ENCODE peak calls at places on chromosomes 12 and 14, in eight cellular contexts. One of them, this sample, is unnamed.

GRCh38 chr12:57475271-57476161 is 4.2 kb downstream of the ARHGAP9 start:
- DNase-seq in activated T-helper 1 cell treated with anti-CD3 and anti-CD28 coated beads, Interleukin-2, amount 50 U/mL, for 16 hours: no peak
- DNase-seq in effector CD4-positive, alpha-beta T cell: no peak
- DNase-seq in activated CD4-positive, alpha-beta T cell treated with anti-CD3 and anti-CD28 coated beads for 4 hours: no peak
- DNase-seq in NCI-H774: no peak
- DNase-seq in activated T-cell treated with anti-CD3 and anti-CD28 coated beads, Interleukin-2, amount 50 U/mL, for 1 hour: no peak
- DNase-seq in NCI-H345: no peak
- DNase-seq in stimulated activated CD8-positive, alpha-beta memory T cell treated with anti-CD3 and anti-CD28 coated beads, Interleukin-15, amount 100 ng/mL, for 1 hour: no peak
- DNase-seq in this sample: peak

GRCh38 chr12:117208206-117208605 is 17.9 kb upstream of the FBXO21 start:
- DNase-seq in NCI-H345: no peak
- DNase-seq in NCI-H774: no peak
- DNase-seq in activated T-cell treated with anti-CD3 and anti-CD28 coated beads, Interleukin-2, amount 50 U/mL, for 1 hour: no peak
- DNase-seq in activated CD4-positive, alpha-beta T cell treated with anti-CD3 and anti-CD28 coated beads for 4 hours: no peak
- DNase-seq in stimulated activated CD8-positive, alpha-beta memory T cell treated with anti-CD3 and anti-CD28 coated beads, Interleukin-15, amount 100 ng/mL, for 1 hour: no peak
- DNase-seq in effector CD4-positive, alpha-beta T cell: no peak
- DNase-seq in activated T-helper 1 cell treated with anti-CD3 and anti-CD28 coated beads, Interleukin-2, amount 50 U/mL, for 16 hours: no peak
- DNase-seq in this sample: no peak

GRCh38 chr12:84946753-84947152 is 34.2 kb upstream of the SLC6A15 start:
- DNase-seq in NCI-H774: no peak
- DNase-seq in stimulated activated CD8-positive, alpha-beta memory T cell treated with anti-CD3 and anti-CD28 coated beads, Interleukin-15, amount 100 ng/mL, for 1 hour: no peak
- DNase-seq in effector CD4-positive, alpha-beta T cell: no peak
- DNase-seq in NCI-H345: no peak
- DNase-seq in activated T-helper 1 cell treated with anti-CD3 and anti-CD28 coated beads, Interleukin-2, amount 50 U/mL, for 16 hours: no peak
- DNase-seq in activated T-cell treated with anti-CD3 and anti-CD28 coated beads, Interleukin-2, amount 50 U/mL, for 1 hour: no peak
- DNase-seq in activated CD4-positive, alpha-beta T cell treated with anti-CD3 and anti-CD28 coated beads for 4 hours: no peak
- DNase-seq in this sample: no peak

GRCh38 chr14:30297856-30298255 is 261.1 kb upstream of the G2E3 start:
- DNase-seq in activated T-cell treated with anti-CD3 and anti-CD28 coated beads, Interleukin-2, amount 50 U/mL, for 1 hour: no peak
- DNase-seq in activated T-helper 1 cell treated with anti-CD3 and anti-CD28 coated beads, Interleukin-2, amount 50 U/mL, for 16 hours: no peak
- DNase-seq in NCI-H774: no peak
- DNase-seq in stimulated activated CD8-positive, alpha-beta memory T cell treated with anti-CD3 and anti-CD28 coated beads, Interleukin-15, amount 100 ng/mL, for 1 hour: no peak
- DNase-seq in NCI-H345: peak
- DNase-seq in activated CD4-positive, alpha-beta T cell treated with anti-CD3 and anti-CD28 coated beads for 4 hours: no peak
- DNase-seq in effector CD4-positive, alpha-beta T cell: no peak
- DNase-seq in this sample: no peak

GRCh38 chr12:107167756-107168155 is 74.4 kb upstream of the CRY1 start:
- DNase-seq in activated T-helper 1 cell treated with anti-CD3 and anti-CD28 coated beads, Interleukin-2, amount 50 U/mL, for 16 hours: no peak
- DNase-seq in activated CD4-positive, alpha-beta T cell treated with anti-CD3 and anti-CD28 coated beads for 4 hours: no peak
- DNase-seq in NCI-H345: no peak
- DNase-seq in NCI-H774: no peak
- DNase-seq in activated T-cell treated with anti-CD3 and anti-CD28 coated beads, Interleukin-2, amount 50 U/mL, for 1 hour: no peak
- DNase-seq in stimulated activated CD8-positive, alpha-beta memory T cell treated with anti-CD3 and anti-CD28 coated beads, Interleukin-15, amount 100 ng/mL, for 1 hour: no peak
- DNase-seq in effector CD4-positive, alpha-beta T cell: no peak
- DNase-seq in this sample: no peak

GRCh38 chr12:20560935-20561334 is 134.2 kb upstream of the SLCO1C1 start:
- DNase-seq in activated CD4-positive, alpha-beta T cell treated with anti-CD3 and anti-CD28 coated beads for 4 hours: no peak
- DNase-seq in NCI-H774: no peak
- DNase-seq in effector CD4-positive, alpha-beta T cell: no peak
- DNase-seq in activated T-cell treated with anti-CD3 and anti-CD28 coated beads, Interleukin-2, amount 50 U/mL, for 1 hour: no peak
- DNase-seq in NCI-H345: no peak
- DNase-seq in activated T-helper 1 cell treated with anti-CD3 and anti-CD28 coated beads, Interleukin-2, amount 50 U/mL, for 16 hours: no peak
- DNase-seq in stimulated activated CD8-positive, alpha-beta memory T cell treated with anti-CD3 and anti-CD28 coated beads, Interleukin-15, amount 100 ng/mL, for 1 hour: no peak
- DNase-seq in this sample: no peak

GRCh38 chr12:107677671-107678070 is 7.9 kb upstream of the PWP1 start:
- DNase-seq in effector CD4-positive, alpha-beta T cell: no peak
- DNase-seq in NCI-H345: no peak
- DNase-seq in activated CD4-positive, alpha-beta T cell treated with anti-CD3 and anti-CD28 coated beads for 4 hours: no peak
- DNase-seq in activated T-helper 1 cell treated with anti-CD3 and anti-CD28 coated beads, Interleukin-2, amount 50 U/mL, for 16 hours: no peak
- DNase-seq in activated T-cell treated with anti-CD3 and anti-CD28 coated beads, Interleukin-2, amount 50 U/mL, for 1 hour: no peak
- DNase-seq in stimulated activated CD8-positive, alpha-beta memory T cell treated with anti-CD3 and anti-CD28 coated beads, Interleukin-15, amount 100 ng/mL, for 1 hour: no peak
- DNase-seq in NCI-H774: no peak
- DNase-seq in this sample: no peak

GRCh38 chr12:45426294-45426693 is 210.4 kb downstream of the ANO6 start:
- DNase-seq in activated CD4-positive, alpha-beta T cell treated with anti-CD3 and anti-CD28 coated beads for 4 hours: no peak
- DNase-seq in NCI-H345: no peak
- DNase-seq in effector CD4-positive, alpha-beta T cell: no peak
- DNase-seq in stimulated activated CD8-positive, alpha-beta memory T cell treated with anti-CD3 and anti-CD28 coated beads, Interleukin-15, amount 100 ng/mL, for 1 hour: no peak
- DNase-seq in activated T-cell treated with anti-CD3 and anti-CD28 coated beads, Interleukin-2, amount 50 U/mL, for 1 hour: no peak
- DNase-seq in NCI-H774: no peak
- DNase-seq in activated T-helper 1 cell treated with anti-CD3 and anti-CD28 coated beads, Interleukin-2, amount 50 U/mL, for 16 hours: no peak
- DNase-seq in this sample: no peak

GRCh38 chr12:103868215-103868614 is 27.2 kb upstream of the NT5DC3 start:
- DNase-seq in NCI-H345: no peak
- DNase-seq in activated T-cell treated with anti-CD3 and anti-CD28 coated beads, Interleukin-2, amount 50 U/mL, for 1 hour: no peak
- DNase-seq in effector CD4-positive, alpha-beta T cell: no peak
- DNase-seq in activated T-helper 1 cell treated with anti-CD3 and anti-CD28 coated beads, Interleukin-2, amount 50 U/mL, for 16 hours: no peak
- DNase-seq in stimulated activated CD8-positive, alpha-beta memory T cell treated with anti-CD3 and anti-CD28 coated beads, Interleukin-15, amount 100 ng/mL, for 1 hour: no peak
- DNase-seq in activated CD4-positive, alpha-beta T cell treated with anti-CD3 and anti-CD28 coated beads for 4 hours: no peak
- DNase-seq in NCI-H774: no peak
- DNase-seq in this sample: no peak

GRCh38 chr12:23950775-23951391 is 1.4 kb upstream of the SOX5 start:
- DNase-seq in activated T-helper 1 cell treated with anti-CD3 and anti-CD28 coated beads, Interleukin-2, amount 50 U/mL, for 16 hours: no peak
- DNase-seq in effector CD4-positive, alpha-beta T cell: no peak
- DNase-seq in activated T-cell treated with anti-CD3 and anti-CD28 coated beads, Interleukin-2, amount 50 U/mL, for 1 hour: no peak
- DNase-seq in activated CD4-positive, alpha-beta T cell treated with anti-CD3 and anti-CD28 coated beads for 4 hours: no peak
- DNase-seq in NCI-H345: no peak
- DNase-seq in NCI-H774: peak
- DNase-seq in stimulated activated CD8-positive, alpha-beta memory T cell treated with anti-CD3 and anti-CD28 coated beads, Interleukin-15, amount 100 ng/mL, for 1 hour: no peak
- DNase-seq in this sample: no peak

GRCh38 chr12:11923067-11923466 is 147.7 kb upstream of the BCL2L14 start:
- DNase-seq in activated CD4-positive, alpha-beta T cell treated with anti-CD3 and anti-CD28 coated beads for 4 hours: no peak
- DNase-seq in activated T-cell treated with anti-CD3 and anti-CD28 coated beads, Interleukin-2, amount 50 U/mL, for 1 hour: no peak
- DNase-seq in NCI-H345: no peak
- DNase-seq in effector CD4-positive, alpha-beta T cell: no peak
- DNase-seq in stimulated activated CD8-positive, alpha-beta memory T cell treated with anti-CD3 and anti-CD28 coated beads, Interleukin-15, amount 100 ng/mL, for 1 hour: no peak
- DNase-seq in activated T-helper 1 cell treated with anti-CD3 and anti-CD28 coated beads, Interleukin-2, amount 50 U/mL, for 16 hours: no peak
- DNase-seq in NCI-H774: no peak
- DNase-seq in this sample: no peak

GRCh38 chr12:32230607-32230982 is 123.9 kb downstream of the BICD1 start:
- DNase-seq in activated T-cell treated with anti-CD3 and anti-CD28 coated beads, Interleukin-2, amount 50 U/mL, for 1 hour: no peak
- DNase-seq in effector CD4-positive, alpha-beta T cell: no peak
- DNase-seq in activated T-helper 1 cell treated with anti-CD3 and anti-CD28 coated beads, Interleukin-2, amount 50 U/mL, for 16 hours: no peak
- DNase-seq in stimulated activated CD8-positive, alpha-beta memory T cell treated with anti-CD3 and anti-CD28 coated beads, Interleukin-15, amount 100 ng/mL, for 1 hour: no peak
- DNase-seq in NCI-H345: no peak
- DNase-seq in NCI-H774: no peak
- DNase-seq in activated CD4-positive, alpha-beta T cell treated with anti-CD3 and anti-CD28 coated beads for 4 hours: no peak
- DNase-seq in this sample: no peak

GRCh38 chr14:102923201-102923919 is 897 bp downstream of the AMN start:
- DNase-seq in activated CD4-positive, alpha-beta T cell treated with anti-CD3 and anti-CD28 coated beads for 4 hours: no peak
- DNase-seq in NCI-H774: no peak
- DNase-seq in activated T-cell treated with anti-CD3 and anti-CD28 coated beads, Interleukin-2, amount 50 U/mL, for 1 hour: no peak
- DNase-seq in activated T-helper 1 cell treated with anti-CD3 and anti-CD28 coated beads, Interleukin-2, amount 50 U/mL, for 16 hours: no peak
- DNase-seq in stimulated activated CD8-positive, alpha-beta memory T cell treated with anti-CD3 and anti-CD28 coated beads, Interleukin-15, amount 100 ng/mL, for 1 hour: no peak
- DNase-seq in NCI-H345: no peak
- DNase-seq in effector CD4-positive, alpha-beta T cell: no peak
- DNase-seq in this sample: no peak

GRCh38 chr12:11749943-11750690 is 100.6 kb downstream of the ETV6 start:
- DNase-seq in activated T-helper 1 cell treated with anti-CD3 and anti-CD28 coated beads, Interleukin-2, amount 50 U/mL, for 16 hours: no peak
- DNase-seq in NCI-H774: no peak
- DNase-seq in activated T-cell treated with anti-CD3 and anti-CD28 coated beads, Interleukin-2, amount 50 U/mL, for 1 hour: no peak
- DNase-seq in stimulated activated CD8-positive, alpha-beta memory T cell treated with anti-CD3 and anti-CD28 coated beads, Interleukin-15, amount 100 ng/mL, for 1 hour: no peak
- DNase-seq in activated CD4-positive, alpha-beta T cell treated with anti-CD3 and anti-CD28 coated beads for 4 hours: no peak
- DNase-seq in NCI-H345: no peak
- DNase-seq in effector CD4-positive, alpha-beta T cell: no peak
- DNase-seq in this sample: no peak

GRCh38 chr14:102805454-102805891 is 28.2 kb downstream of the TRAF3 start:
- DNase-seq in stimulated activated CD8-positive, alpha-beta memory T cell treated with anti-CD3 and anti-CD28 coated beads, Interleukin-15, amount 100 ng/mL, for 1 hour: no peak
- DNase-seq in NCI-H345: no peak
- DNase-seq in activated T-helper 1 cell treated with anti-CD3 and anti-CD28 coated beads, Interleukin-2, amount 50 U/mL, for 16 hours: peak
- DNase-seq in effector CD4-positive, alpha-beta T cell: no peak
- DNase-seq in NCI-H774: no peak
- DNase-seq in activated CD4-positive, alpha-beta T cell treated with anti-CD3 and anti-CD28 coated beads for 4 hours: peak
- DNase-seq in activated T-cell treated with anti-CD3 and anti-CD28 coated beads, Interleukin-2, amount 50 U/mL, for 1 hour: peak
- DNase-seq in this sample: no peak

GRCh38 chr12:51217968-51218606 is at the start of gene POU6F1:
- DNase-seq in stimulated activated CD8-positive, alpha-beta memory T cell treated with anti-CD3 and anti-CD28 coated beads, Interleukin-15, amount 100 ng/mL, for 1 hour: peak
- DNase-seq in activated T-cell treated with anti-CD3 and anti-CD28 coated beads, Interleukin-2, amount 50 U/mL, for 1 hour: peak
- DNase-seq in activated CD4-positive, alpha-beta T cell treated with anti-CD3 and anti-CD28 coated beads for 4 hours: peak
- DNase-seq in activated T-helper 1 cell treated with anti-CD3 and anti-CD28 coated beads, Interleukin-2, amount 50 U/mL, for 16 hours: peak
- DNase-seq in NCI-H345: peak
- DNase-seq in effector CD4-positive, alpha-beta T cell: peak
- DNase-seq in NCI-H774: peak
- DNase-seq in this sample: no peak

GRCh38 chr12:58922849-58923248 is 2.5 kb upstream of the LRIG3 start:
- DNase-seq in effector CD4-positive, alpha-beta T cell: no peak
- DNase-seq in activated T-cell treated with anti-CD3 and anti-CD28 coated beads, Interleukin-2, amount 50 U/mL, for 1 hour: no peak
- DNase-seq in NCI-H345: no peak
- DNase-seq in activated T-helper 1 cell treated with anti-CD3 and anti-CD28 coated beads, Interleukin-2, amount 50 U/mL, for 16 hours: no peak
- DNase-seq in stimulated activated CD8-positive, alpha-beta memory T cell treated with anti-CD3 and anti-CD28 coated beads, Interleukin-15, amount 100 ng/mL, for 1 hour: no peak
- DNase-seq in NCI-H774: no peak
- DNase-seq in activated CD4-positive, alpha-beta T cell treated with anti-CD3 and anti-CD28 coated beads for 4 hours: no peak
- DNase-seq in this sample: no peak

GRCh38 chr12:85765443-85765842 is 70.8 kb downstream of the RASSF9 start:
- DNase-seq in stimulated activated CD8-positive, alpha-beta memory T cell treated with anti-CD3 and anti-CD28 coated beads, Interleukin-15, amount 100 ng/mL, for 1 hour: no peak
- DNase-seq in activated CD4-positive, alpha-beta T cell treated with anti-CD3 and anti-CD28 coated beads for 4 hours: no peak
- DNase-seq in effector CD4-positive, alpha-beta T cell: no peak
- DNase-seq in NCI-H774: peak
- DNase-seq in activated T-cell treated with anti-CD3 and anti-CD28 coated beads, Interleukin-2, amount 50 U/mL, for 1 hour: no peak
- DNase-seq in NCI-H345: peak
- DNase-seq in activated T-helper 1 cell treated with anti-CD3 and anti-CD28 coated beads, Interleukin-2, amount 50 U/mL, for 16 hours: no peak
- DNase-seq in this sample: no peak

This sample was measured in retinal pigment epithelial cell.